ENCODE peak calls at places on chromosomes 4 and X, in four cellular contexts. M, I, L and K are unnamed samples.

GRCh38 chrX:18873189-18873791 is 110.6 kb downstream of the PHKA2 start:
- DNase-seq in L (no peak), M (no peak), I (no peak), K (peak)

GRCh38 chr4:120714581-120714980 is 207.9 kb downstream of the PRDM5 start:
- DNase-seq in L (no peak), I (no peak), M (no peak), K (no peak)

GRCh38 chr4:89707467-89707866 is 129.5 kb downstream of the SNCA start:
- DNase-seq in M (no peak), I (no peak), L (no peak), K (no peak)

GRCh38 chr4:2833671-2834000 is 10.0 kb upstream of the ADD1 start:
- DNase-seq in I (no peak), M (no peak), L (no peak), K (no peak)

GRCh38 chr4:15677507-15677988 is 4.1 kb upstream of the FAM200B start:
- DNase-seq in M (peak), I (no peak), L (peak), K (peak)

GRCh38 chr4:145271194-145271593 is 90.8 kb upstream of the OTUD4 start:
- DNase-seq in L (no peak), M (no peak), I (no peak), K (no peak)

GRCh38 chrX:118220509-118220908 is 103.9 kb upstream of the KLHL13 start:
- DNase-seq in M (no peak), L (no peak), I (no peak), K (no peak)

GRCh38 chrX:116873678-116874077 is 410.9 kb upstream of the CT83 start:
- DNase-seq in L (no peak), M (peak), I (no peak), K (peak)

GRCh38 chr4:131054489-131055019 is 1958.6 kb downstream of the C4orf33 start:
- DNase-seq in I (no peak), M (no peak), L (peak), K (no peak)

GRCh38 chr4:67568820-67569219 is 10.3 kb downstream of the STAP1 start:
- DNase-seq in L (no peak), M (no peak), I (no peak), K (peak)

GRCh38 chr4:147138171-147138570 is 192.5 kb upstream of the TTC29 start:
- DNase-seq in L (no peak), I (no peak), M (no peak), K (no peak)

GRCh38 chr4:83071116-83071515 is 36.1 kb downstream of the COPS4 start:
- DNase-seq in M (no peak), I (no peak), L (no peak), K (no peak)

GRCh38 chr4:25817059-25817681 is 45.6 kb downstream of the SEL1L3 start:
- DNase-seq in I (no peak), M (no peak), L (no peak), K (no peak)

GRCh38 chr4:33088713-33089112 is 2368.5 kb downstream of the PCDH7 start:
- DNase-seq in I (no peak), M (no peak), L (no peak), K (no peak)

GRCh38 chr4:113831469-113831868 is 69.9 kb upstream of the CAMK2D start:
- DNase-seq in M (no peak), L (no peak), I (no peak), K (no peak)